ENCODE peak calls at places on chromosomes 3 and 15, in nine cellular contexts. V is cardiac muscle cell, J is breast epithelium, L is bronchial epithelial cell, N is heart left ventricle, X is body of pancreas, F is left ventricle myocardium inferior, S is IMR-90, H is activated B cell treated with CpG ODN at 0.5 μM for 24 hours. P is an unnamed sample.

GRCh38 chr15:91077029-91077428 is 23.0 kb upstream of the SV2B start:
- DNase-seq in X (no peak), N (no peak), V (no peak), F (no peak), H (no peak), L (peak), S (no peak), J (no peak), P (no peak)

GRCh38 chr15:27797765-27798164 is 301.4 kb downstream of the OCA2 start:
- DNase-seq in S (no peak), V (no peak), L (no peak), J (no peak), H (no peak), X (peak), F (peak), N (peak), P (no peak)

GRCh38 chr3:118628704-118629341 is 405.8 kb downstream of the IGSF11 start:
- DNase-seq in N (peak), J (peak), S (peak), X (peak), L (peak), H (no peak), F (peak), V (peak), P (peak)

GRCh38 chr3:59839810-59840515 is 790.1 kb upstream of the CFAP20DC start:
- DNase-seq in J (no peak), L (no peak), X (no peak), F (no peak), S (no peak), N (no peak), H (no peak), V (no peak), P (no peak)

GRCh38 chr3:117735481-117736101 is 1026.0 kb downstream of the TUSC7 start:
- DNase-seq in V (no peak), F (no peak), J (no peak), S (peak), H (no peak), X (no peak), N (no peak), L (peak), P (no peak)

GRCh38 chr3:156788846-156789245 is 37.3 kb upstream of the LEKR1 start:
- DNase-seq in J (no peak), F (no peak), V (no peak), N (no peak), H (no peak), S (peak), X (no peak), L (peak), P (no peak)

GRCh38 chr3:135134293-135134692 is 339.2 kb downstream of the EPHB1 start:
- DNase-seq in V (no peak), N (no peak), H (no peak), S (no peak), X (no peak), L (no peak), J (no peak), F (no peak), P (no peak)

GRCh38 chr15:99635794-99636193 is 70.0 kb downstream of the MEF2A start:
- DNase-seq in V (no peak), J (no peak), L (peak), N (no peak), X (no peak), H (no peak), S (no peak), F (no peak), P (no peak)

GRCh38 chr15:65328506-65329297 is 24.2 kb downstream of the RNU5B-1 start:
- DNase-seq in L (no peak), S (no peak), V (no peak), F (no peak), N (no peak), J (no peak), X (no peak), H (no peak), P (peak)

GRCh38 chr15:67103869-67104268 is 38.5 kb downstream of the SMAD3 start:
- DNase-seq in X (no peak), J (no peak), L (no peak), H (no peak), N (no peak), S (no peak), F (no peak), V (no peak), P (no peak)

GRCh38 chr15:92884813-92885461 is 15.2 kb upstream of the CHD2 start:
- DNase-seq in S (peak), J (no peak), H (no peak), N (no peak), L (peak), X (no peak), F (no peak), V (peak), P (no peak)

GRCh38 chr3:19543212-19543841 is 390.7 kb downstream of the EFHB start:
- DNase-seq in J (no peak), V (peak), L (peak), S (no peak), H (peak), F (no peak), X (no peak), N (no peak), P (no peak)

GRCh38 chr3:142209655-142210054 is 15.7 kb downstream of the GK5 start:
- DNase-seq in L (peak), F (no peak), N (peak), H (no peak), J (no peak), X (no peak), V (peak), S (peak), P (no peak)

GRCh38 chr15:49155834-49156627 is 632 bp upstream of the COPS2 start:
- DNase-seq in L (no peak), X (no peak), F (no peak), S (peak), H (no peak), N (no peak), V (peak), J (no peak), P (no peak)

GRCh38 chr3:63508305-63508704 is 144.2 kb upstream of the SNTN start:
- DNase-seq in J (no peak), H (no peak), V (no peak), F (no peak), N (no peak), L (peak), S (no peak), X (no peak), P (no peak)

GRCh38 chr3:25376346-25376745 is 51.7 kb upstream of the RARB start:
- DNase-seq in N (no peak), X (no peak), S (no peak), F (no peak), V (no peak), H (no peak), J (no peak), L (no peak), P (no peak)

GRCh38 chr3:13134166-13134878 is 61.1 kb upstream of the IQSEC1 start:
- DNase-seq in S (no peak), L (no peak), J (no peak), F (no peak), H (no peak), X (no peak), N (no peak), V (no peak), P (no peak)

GRCh38 chr3:39387411-39387975 is 4.3 kb downstream of the SLC25A38 start:
- DNase-seq in N (no peak), V (no peak), J (no peak), S (no peak), X (no peak), L (no peak), H (no peak), F (no peak), P (no peak)

GRCh38 chr3:71062920-71063767 is 520.4 kb downstream of the FOXP1 start:
- DNase-seq in V (peak), H (no peak), J (no peak), S (peak), X (no peak), L (peak), N (no peak), F (no peak), P (no peak)

GRCh38 chr3:78338405-78338804 is 1298.5 kb downstream of the ROBO2 start:
- DNase-seq in S (no peak), F (no peak), H (no peak), X (no peak), L (no peak), J (no peak), N (no peak), V (no peak), P (no peak)

GRCh38 chr3:45034612-45035252 is 8.6 kb downstream of the CLEC3B start:
- DNase-seq in N (peak), X (no peak), L (no peak), H (no peak), F (peak), J (peak), V (no peak), S (no peak), P (no peak)

GRCh38 chr15:78898540-78898939 is 25.9 kb downstream of the MORF4L1 start:
- DNase-seq in H (no peak), J (no peak), N (no peak), X (no peak), F (no peak), L (no peak), V (no peak), S (no peak), P (no peak)

GRCh38 chr3:119349353-119349752 is 55.2 kb downstream of the ARHGAP31 start:
- DNase-seq in N (no peak), V (peak), F (no peak), H (no peak), L (no peak), X (no peak), S (no peak), J (no peak), P (no peak)

GRCh38 chr3:157081681-157082210 is 78.2 kb downstream of the CCNL1 start:
- DNase-seq in F (peak), V (peak), H (peak), L (peak), X (peak), S (peak), N (peak), J (peak), P (peak)

GRCh38 chr3:195897853-195898415 is 10.4 kb downstream of the TNK2 start:
- DNase-seq in N (no peak), J (peak), X (no peak), S (no peak), H (no peak), F (no peak), L (peak), V (no peak), P (peak)

GRCh38 chr3:68893600-68894239 is 38.6 kb downstream of the TAFA4 start:
- DNase-seq in N (no peak), X (no peak), F (no peak), H (no peak), L (peak), J (no peak), V (peak), S (peak), P (no peak)

GRCh38 chr3:64031540-64032533 is 8.5 kb upstream of the PSMD6 start:
- DNase-seq in S (no peak), F (no peak), N (no peak), X (no peak), L (peak), J (no peak), V (no peak), H (no peak), P (no peak)

GRCh38 chr3:144915202-144915601 is 943.6 kb downstream of the DIPK2A start:
- DNase-seq in F (no peak), N (no peak), J (no peak), S (no peak), L (no peak), X (no peak), H (no peak), V (no peak), P (no peak)

GRCh38 chr3:55160241-55160877 is 232.5 kb upstream of the LRTM1 start:
- DNase-seq in J (no peak), L (no peak), X (peak), V (peak), S (peak), F (peak), N (peak), H (no peak), P (no peak)

GRCh38 chr3:33278106-33278672 is 947 bp downstream of the FBXL2 start:
- DNase-seq in S (no peak), H (no peak), L (peak), J (no peak), X (no peak), N (no peak), F (no peak), V (peak), P (no peak)

GRCh38 chr3:42023380-42023779 is 61.5 kb upstream of the ULK4 start:
- DNase-seq in V (no peak), J (no peak), X (no peak), H (no peak), N (no peak), F (no peak), L (no peak), S (no peak), P (no peak)

GRCh38 chr3:53846134-53846850 is at the start of the genes CHDH and IL17RB:
- DNase-seq in V (no peak), S (no peak), X (peak), N (peak), J (peak), H (peak), L (no peak), F (peak), P (peak)

GRCh38 chr15:87154771-87155170 is 1075.1 kb downstream of the AGBL1 start:
- DNase-seq in S (peak), L (peak), N (no peak), J (no peak), X (no peak), F (no peak), V (peak), H (no peak), P (no peak)

GRCh38 chr3:73427018-73427750 is 197.6 kb downstream of the PDZRN3 start:
- DNase-seq in H (no peak), J (no peak), V (no peak), S (no peak), L (no peak), X (no peak), F (no peak), N (peak), P (peak)

GRCh38 chr3:160616721-160617120 is 51.4 kb upstream of the KPNA4 start:
- DNase-seq in L (peak), F (no peak), H (no peak), X (no peak), S (peak), J (no peak), N (no peak), V (peak), P (no peak)

GRCh38 chr3:183781246-183781645 is 44.1 kb downstream of the MAP6D1 start:
- DNase-seq in N (no peak), F (no peak), L (no peak), V (no peak), X (no peak), H (no peak), J (no peak), S (no peak), P (no peak)

GRCh38 chr3:78610462-78611125 is 1157.2 kb downstream of the ROBO1 start:
- DNase-seq in X (no peak), F (no peak), L (peak), V (no peak), H (no peak), J (no peak), S (no peak), N (no peak), P (no peak)

GRCh38 chr15:32959077-32959476 is 235.4 kb downstream of the FMN1 start:
- DNase-seq in H (no peak), V (peak), X (no peak), N (no peak), J (no peak), F (no peak), S (peak), L (no peak), P (no peak)

GRCh38 chr15:32957219-32957618 is 237.3 kb downstream of the FMN1 start:
- DNase-seq in V (no peak), J (no peak), X (no peak), F (no peak), L (no peak), H (no peak), N (no peak), S (no peak), P (no peak)

GRCh38 chr15:32956006-32956405 is 238.2 kb downstream of the GREM1 start:
- DNase-seq in L (peak), X (no peak), N (no peak), H (no peak), V (peak), F (no peak), S (peak), J (no peak), P (no peak)

GRCh38 chr15:32952062-32952461 is 234.3 kb downstream of the GREM1 start:
- DNase-seq in J (no peak), H (no peak), S (peak), X (no peak), N (no peak), V (no peak), L (no peak), F (no peak), P (no peak)

GRCh38 chr15:32952901-32953889 is 235.4 kb downstream of the GREM1 start:
- DNase-seq in H (no peak), F (no peak), N (no peak), J (no peak), L (no peak), V (peak), X (no peak), S (peak), P (no peak)
- TF ChIP-seq CTCF in H (no peak), F (no peak), N (no peak), J (no peak), L (no peak), V (no peak), X (no peak), S (no peak), P (no peak)

DNA sequence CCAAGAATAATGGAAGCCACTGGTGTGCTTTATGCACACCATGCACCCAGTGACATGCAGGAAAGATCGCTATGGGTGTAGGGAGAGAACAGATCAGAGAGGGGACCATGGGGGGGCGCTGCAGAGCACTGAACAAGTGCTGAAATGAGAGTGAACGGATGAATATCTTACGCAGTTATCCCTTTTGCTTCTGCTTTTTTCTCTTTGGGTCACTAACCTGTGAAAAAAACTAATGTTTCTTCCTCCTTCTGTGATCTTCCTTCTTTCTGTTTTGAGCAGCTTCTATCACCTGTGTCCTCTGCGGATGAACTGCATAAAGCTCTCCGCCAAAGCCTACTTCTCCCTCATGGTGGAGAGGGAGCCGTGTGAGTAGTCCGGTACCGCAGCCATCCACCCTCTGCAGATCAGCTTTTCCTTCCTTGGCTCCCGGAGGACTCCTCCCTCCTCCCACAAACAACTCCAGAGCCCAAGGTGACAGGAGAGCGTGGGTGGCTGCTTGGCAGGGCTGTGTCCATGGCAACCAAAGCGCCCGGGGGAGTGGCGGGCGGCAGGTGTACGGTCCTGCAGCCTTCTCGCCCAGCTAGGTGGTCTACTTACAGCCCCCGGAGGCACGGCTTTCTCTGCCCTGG is 106.2 kb downstream of the DGKG start:
- DNase-seq in J (no peak), X (peak), S (no peak), V (no peak), N (no peak), F (no peak), L (peak), H (peak), P (peak)
- TF ChIP-seq CTCF in J (no peak), X (no peak), S (peak), V (no peak), N (no peak), F (no peak), L (peak), H (no peak), P (no peak)

GRCh38 chr15:64193971-64194370 is 31.1 kb upstream of the PPIB start:
- DNase-seq in J (no peak), X (no peak), H (no peak), V (no peak), F (no peak), S (no peak), L (no peak), N (no peak), P (no peak)
- TF ChIP-seq CTCF in J (no peak), X (no peak), H (no peak), V (no peak), F (no peak), S (no peak), L (no peak), N (no peak), P (no peak)

GRCh38 chr3:133964547-133964946 is 65.2 kb downstream of the SLCO2A1 start:
- DNase-seq in F (no peak), N (no peak), L (no peak), H (no peak), X (no peak), J (no peak), V (no peak), S (no peak), P (no peak)
- TF ChIP-seq CTCF in F (no peak), N (no peak), L (peak), H (no peak), X (no peak), J (no peak), V (no peak), S (peak), P (no peak)

GRCh38 chr3:155444771-155445170 is 151.3 kb upstream of the STRIT1 start:
- DNase-seq in F (no peak), N (no peak), L (no peak), J (no peak), X (no peak), V (no peak), S (no peak), H (no peak), P (no peak)

GRCh38 chr3:155448531-155448930 is 155.0 kb upstream of the STRIT1 start:
- DNase-seq in L (no peak), S (no peak), J (no peak), H (no peak), N (no peak), X (no peak), F (no peak), V (no peak), P (no peak)

GRCh38 chr3:155453512-155453911 is 160.0 kb upstream of the STRIT1 start:
- DNase-seq in H (no peak), J (no peak), V (no peak), L (no peak), X (no peak), F (no peak), S (no peak), N (no peak), P (no peak)

GRCh38 chr3:155443821-155444220 is 150.3 kb upstream of the STRIT1 start:
- DNase-seq in S (no peak), F (no peak), X (no peak), V (no peak), L (no peak), N (no peak), H (no peak), J (no peak), P (no peak)

DNA sequence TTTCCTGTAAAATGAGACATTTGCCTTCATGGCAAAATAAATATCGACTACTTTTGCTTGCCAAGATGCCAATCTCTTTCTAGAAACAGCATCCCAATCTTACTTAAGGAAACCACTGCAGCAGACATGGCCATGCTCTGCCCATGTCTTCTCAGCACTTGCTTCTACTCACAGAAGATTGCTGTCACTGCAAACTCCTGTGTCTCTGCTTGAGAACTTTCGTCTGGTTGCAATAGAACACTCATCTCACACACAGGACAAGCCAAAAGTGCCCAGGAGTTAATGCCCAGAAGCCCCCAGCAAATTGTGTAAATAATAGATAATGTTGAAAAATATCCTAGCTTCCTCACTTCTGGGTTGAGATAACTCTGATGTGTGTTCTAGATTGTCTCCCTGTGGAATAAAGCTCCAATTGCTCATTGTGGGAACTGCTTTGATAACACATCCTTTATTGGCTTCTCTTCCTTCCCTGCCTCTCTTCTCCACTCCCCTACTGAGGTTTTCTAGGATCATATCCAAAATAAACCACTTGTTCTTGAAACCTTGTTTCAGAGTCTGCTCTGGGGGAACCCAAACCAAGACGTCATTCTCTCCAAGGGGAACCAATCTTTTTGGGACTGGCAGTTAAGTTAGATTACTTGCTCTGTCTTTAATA is 156.3 kb upstream of the STRIT1 start:
- DNase-seq in S (no peak), N (no peak), X (no peak), V (no peak), H (no peak), J (no peak), L (no peak), F (no peak), P (no peak)
- TF ChIP-seq CTCF in S (no peak), N (no peak), X (no peak), V (no peak), H (no peak), J (no peak), L (no peak), F (no peak), P (no peak)

P was measured in glutamatergic neuron.